ENCODE peak calls at places on chromosomes 11 and 22, in six cellular contexts. U is prostate gland, M is sigmoid colon, H is GM23338, V is HL-60, R is spleen. T is an unnamed sample.

GRCh38 chr11:34837246-34837856 is 78.8 kb downstream of the APIP start:
- DNase-seq in U (no peak), M (no peak), H (peak; percentile 49), V (no peak), R (no peak), T (no peak)

GRCh38 chr11:33063326-33063775 is 24.0 kb downstream of the TCP11L1 start:
- DNase-seq in U (no peak), M (no peak), H (no peak), V (peak; percentile 57), R (no peak), T (no peak)

GRCh38 chr11:63764712-63765631 is 3.6 kb downstream of the ZFTA start:
- DNase-seq in U (no peak), M (no peak), H (peak; percentile 68), V (no peak), R (no peak), T (no peak)

GRCh38 chr22:36763576-36763975 is 12.3 kb downstream of the IFT27 start:
- DNase-seq in U (no peak), M (peak; percentile 43), H (no peak), V (no peak), R (peak; percentile 33), T (no peak)

GRCh38 chr22:30763815-30764686 is 69.4 kb downstream of the OSBP2 start:
- DNase-seq in U (peak; percentile 68), M (no peak), H (peak; percentile 92), V (peak; percentile 49), R (no peak), T (peak; percentile 59)

GRCh38 chr11:121437018-121437685 is 15.0 kb upstream of the SORL1 start:
- DNase-seq in U (no peak), M (no peak), H (no peak), V (peak; percentile 60), R (no peak), T (no peak)

GRCh38 chr11:128715691-128716153 is 21.9 kb downstream of the FLI1 start:
- DNase-seq in U (no peak), M (no peak), H (no peak), V (no peak), R (no peak), T (no peak)

GRCh38 chr11:115530752-115531151 is 26.5 kb upstream of the CADM1 start:
- DNase-seq in U (no peak), M (no peak), H (peak; percentile 80), V (peak; percentile 44), R (no peak), T (no peak)

GRCh38 chr22:26313291-26313690 is 115.8 kb upstream of the ASPHD2 start:
- DNase-seq in U (no peak), M (no peak), H (no peak), V (no peak), R (no peak), T (no peak)

GRCh38 chr22:23218053-23218866 is 38.0 kb downstream of the BCR start:
- DNase-seq in U (no peak), M (no peak), H (no peak), V (no peak), R (peak; percentile 75), T (no peak)

GRCh38 chr11:26947904-26948639 is 45.8 kb upstream of the FIBIN start:
- DNase-seq in U (no peak), M (no peak), H (no peak), V (no peak), R (no peak), T (no peak)

GRCh38 chr11:130781906-130782305 is 134.4 kb downstream of the SNX19 start:
- DNase-seq in U (no peak), M (no peak), H (no peak), V (no peak), R (no peak), T (no peak)

GRCh38 chr11:129146196-129146595 is 45.9 kb downstream of the ARHGAP32 start:
- DNase-seq in U (no peak), M (no peak), H (no peak), V (no peak), R (no peak), T (no peak)

GRCh38 chr11:117523680-117524079 is 196.0 kb downstream of the CEP164 start:
- DNase-seq in U (no peak), M (no peak), H (no peak), V (no peak), R (no peak), T (no peak)

GRCh38 chr11:130088909-130089668 is 19.4 kb downstream of the APLP2 start:
- DNase-seq in U (no peak), M (no peak), H (no peak), V (no peak), R (no peak), T (no peak)

GRCh38 chr22:42172385-42173172 is 42.0 kb upstream of the CYP2D6 start:
- DNase-seq in U (no peak), M (no peak), H (no peak), V (no peak), R (no peak), T (no peak)

DNA sequence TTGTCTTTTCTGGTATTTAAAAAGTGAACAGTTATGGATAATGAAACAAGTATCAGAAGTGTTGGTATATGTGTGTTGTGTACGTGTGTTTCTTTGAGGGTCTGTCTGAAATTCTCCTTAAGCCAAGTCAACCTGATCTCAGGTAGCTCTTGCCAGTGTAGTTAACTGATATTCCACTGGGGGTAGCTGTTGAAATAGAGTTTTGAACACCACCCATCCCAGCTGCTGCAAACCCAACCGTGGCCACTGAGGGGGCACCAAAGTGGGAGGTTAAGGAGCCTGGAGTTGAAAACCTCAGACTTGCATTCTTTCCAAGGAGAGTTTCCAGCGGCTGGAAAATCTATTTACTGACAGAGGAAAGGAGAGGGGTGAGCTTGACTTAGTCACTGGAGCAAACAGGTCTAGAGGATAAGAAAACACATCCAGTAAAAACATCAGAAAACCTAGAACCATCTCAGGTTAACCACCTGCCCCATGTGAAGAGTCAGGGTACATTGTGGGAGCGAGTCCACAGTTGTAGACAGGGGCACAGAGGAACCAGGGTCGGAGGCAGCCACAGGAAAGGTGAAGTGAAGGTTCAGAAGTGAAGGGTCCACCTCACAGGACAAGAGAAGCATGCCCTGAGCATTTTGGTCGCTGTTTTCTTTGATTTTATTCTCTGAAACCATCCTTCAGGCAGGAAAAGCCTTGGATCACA is 8.8 kb upstream of the CUL5 start:
- DNase-seq in U (no peak), M (no peak), H (peak; percentile 96), V (peak; percentile 41), R (no peak), T (peak; percentile 74)
- TF ChIP-seq POLR2AphosphoS5 in U (no peak), M (no peak), H (no peak), V (no peak), R (no peak), T (no peak)

GRCh38 chr11:11027271-11027670 is 169.4 kb upstream of the ZBED5 start:
- DNase-seq in U (no peak), M (no peak), H (no peak), V (no peak), R (no peak), T (no peak)
- TF ChIP-seq POLR2AphosphoS5 in U (no peak), M (no peak), H (no peak), V (no peak), R (no peak), T (no peak)

GRCh38 chr11:88352139-88352538 is 14.6 kb upstream of the CTSC start:
- DNase-seq in U (no peak), M (no peak), H (no peak), V (no peak), R (no peak), T (no peak)
- TF ChIP-seq POLR2AphosphoS5 in U (no peak), M (no peak), H (no peak), V (no peak), R (no peak), T (no peak)

DNA sequence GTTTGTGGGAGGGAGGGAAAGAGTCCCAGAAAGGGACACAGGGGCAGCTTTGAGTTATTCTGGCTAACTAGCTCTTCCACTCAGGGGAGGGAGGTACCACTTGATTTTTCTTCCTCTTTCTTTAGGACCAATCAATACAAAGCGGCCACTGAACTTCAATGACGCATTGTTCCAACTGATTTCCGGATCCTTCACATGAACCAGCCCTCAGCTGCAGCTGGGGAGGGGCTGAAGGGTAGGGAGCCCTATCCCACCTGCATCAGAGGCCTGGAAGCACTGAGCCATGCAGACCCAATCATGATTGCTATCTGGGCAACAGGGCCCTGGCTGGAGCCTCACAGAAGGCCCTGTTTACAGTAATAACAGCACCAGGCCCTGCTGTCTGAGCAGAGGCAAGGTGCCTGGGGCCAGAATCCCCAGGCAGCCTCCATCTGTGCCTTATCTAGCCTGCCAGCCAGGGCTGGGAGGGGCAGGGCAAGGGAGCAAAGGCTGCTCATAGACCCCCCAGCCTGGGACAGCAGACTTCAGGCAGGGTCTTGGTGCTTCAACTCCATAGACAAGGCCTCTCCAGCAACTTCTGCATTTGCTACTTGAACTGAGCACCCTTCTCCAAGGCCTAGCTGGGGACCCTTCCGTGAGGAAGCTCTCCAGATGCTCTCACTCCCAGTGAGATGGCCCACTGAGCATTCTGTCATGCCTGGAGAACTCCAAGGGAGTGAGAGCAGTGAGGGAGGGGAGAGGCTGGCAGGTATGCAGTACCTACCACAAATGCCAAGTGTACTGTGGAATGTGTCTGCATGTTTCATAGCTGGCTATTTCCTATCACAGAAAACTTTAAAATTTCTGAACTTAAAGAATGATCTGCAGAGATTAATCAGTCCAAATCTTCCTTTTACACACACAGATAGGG is 22.5 kb downstream of the CLPB start:
- DNase-seq in U (no peak), M (peak; percentile 72), H (no peak), V (peak; percentile 79), R (peak; percentile 78), T (no peak)
- TF ChIP-seq POLR2AphosphoS5 in U (no peak), M (no peak), H (no peak), V (peak; percentile 42), R (peak; percentile 49), T (no peak)

GRCh38 chr22:29081499-29082236 is 8.8 kb downstream of the KREMEN1 start:
- DNase-seq in U (no peak), M (no peak), H (no peak), V (no peak), R (no peak), T (no peak)
- TF ChIP-seq POLR2AphosphoS5 in U (no peak), M (no peak), H (no peak), V (no peak), R (no peak), T (no peak)

DNA sequence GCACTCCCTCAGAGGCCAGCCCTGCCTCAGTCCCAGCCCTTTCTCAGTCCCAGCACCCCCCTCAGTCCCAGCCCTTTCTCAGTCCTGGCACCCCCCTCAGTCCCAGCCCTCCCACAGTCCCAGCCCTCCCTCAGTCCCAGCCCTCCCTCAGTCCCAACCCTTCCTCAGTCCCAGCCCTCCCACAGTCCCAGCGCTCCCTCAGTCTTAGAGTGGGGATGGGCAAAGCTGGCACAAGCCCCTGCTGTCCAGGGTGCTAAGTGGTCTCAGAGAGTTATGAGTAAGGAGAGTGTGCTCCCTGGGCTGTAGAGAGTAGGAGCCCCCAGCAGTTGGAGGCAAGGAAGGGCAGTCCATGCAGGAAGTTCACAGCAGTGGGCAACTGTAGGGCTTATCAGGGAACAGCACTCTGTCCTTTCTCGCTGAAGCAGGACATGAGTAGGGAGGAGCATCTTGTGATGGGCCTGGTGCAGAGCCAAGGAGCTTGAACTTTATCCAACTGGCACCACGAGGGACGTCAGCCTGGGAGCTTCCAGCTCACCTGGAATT is 51.4 kb upstream of the CRYBB3 start:
- DNase-seq in U (peak; percentile 86), M (peak; percentile 80), H (peak; percentile 34), V (no peak), R (no peak), T (no peak)
- TF ChIP-seq POLR2AphosphoS5 in U (peak; percentile 89), M (no peak), H (no peak), V (no peak), R (no peak), T (no peak)

GRCh38 chr22:29032584-29032983 is 29.0 kb downstream of the C22orf31 start:
- DNase-seq in U (no peak), M (no peak), H (no peak), V (no peak), R (no peak), T (no peak)
- TF ChIP-seq POLR2AphosphoS5 in U (no peak), M (no peak), H (no peak), V (no peak), R (no peak), T (no peak)

T was measured in HCT116.